ENCODE peak calls at places on chromosomes 16 and 17, in five cellular contexts. B is H9, Y is heart right ventricle, D is mesendoderm, A is GM12878. G is an unnamed sample.

GRCh38 chr17:30273373-30273772 is 18.4 kb downstream of the BLMH start:
- DNase-seq in D (no peak), B (no peak), Y (no peak), A (no peak), G (no peak)

GRCh38 chr17:15510361-15510760 is 42.9 kb upstream of the CDRT4 start:
- DNase-seq in D (no peak), A (no peak), Y (no peak), B (no peak), G (no peak)

GRCh38 chr16:85798283-85798776 is 1.0 kb downstream of the EMC8 start:
- DNase-seq in Y (no peak), D (peak), B (no peak), A (no peak), G (no peak)

GRCh38 chr16:12252616-12253015 is 276.1 kb downstream of the SNX29 start:
- DNase-seq in D (no peak), B (no peak), Y (no peak), A (no peak), G (no peak)

GRCh38 chr16:86505185-86505898 is 5.0 kb upstream of the FOXF1 start:
- DNase-seq in Y (no peak), A (no peak), D (no peak), B (peak), G (no peak)

GRCh38 chr17:72378414-72379395 is 257.9 kb downstream of the SOX9 start:
- DNase-seq in A (no peak), D (no peak), Y (no peak), B (no peak), G (no peak)

GRCh38 chr16:17304814-17305169 is 166.0 kb downstream of the XYLT1 start:
- DNase-seq in A (no peak), Y (no peak), D (no peak), B (no peak), G (no peak)

GRCh38 chr17:34025179-34025551 is 229.9 kb upstream of the CCL2 start:
- DNase-seq in D (no peak), B (no peak), A (no peak), Y (no peak), G (no peak)

GRCh38 chr16:77271532-77272426 is 72.6 kb downstream of the SYCE1L start:
- DNase-seq in A (no peak), B (no peak), D (peak), Y (no peak), G (no peak)

GRCh38 chr17:53032861-53033271 is 789.9 kb upstream of the KIF2B start:
- DNase-seq in B (peak), D (peak), Y (peak), A (no peak), G (no peak)

GRCh38 chr16:63461248-63461841 is 1425.1 kb upstream of the CDH8 start:
- DNase-seq in D (peak), A (no peak), Y (no peak), B (peak), G (no peak)

GRCh38 chr16:56647641-56648431 is 3.9 kb upstream of the MT1B start:
- DNase-seq in A (no peak), D (no peak), Y (no peak), B (peak), G (no peak)

GRCh38 chr17:14886200-14886739 is 378.9 kb downstream of the PMP22 start:
- DNase-seq in D (peak), A (no peak), Y (no peak), B (peak), G (no peak)

GRCh38 chr17:58692239-58693055 is at the start of gene RAD51C:
- DNase-seq in B (peak), Y (peak), A (peak), D (peak), G (peak)

GRCh38 chr16:88389621-88390160 is 6.9 kb downstream of the ZNF469 start:
- DNase-seq in A (no peak), B (no peak), D (no peak), Y (no peak), G (no peak)

GRCh38 chr17:66542967-66543525 is 240.6 kb downstream of the PRKCA start:
- DNase-seq in A (no peak), B (no peak), Y (no peak), D (no peak), G (no peak)

GRCh38 chr17:5516060-5516792 is 29.9 kb downstream of the MIS12 start:
- DNase-seq in Y (no peak), B (no peak), A (no peak), D (peak), G (no peak)

GRCh38 chr17:77959926-77960521 is 1.5 kb downstream of the TNRC6C start:
- DNase-seq in Y (peak), B (peak), A (no peak), D (peak), G (no peak)

GRCh38 chr17:33038740-33039139 is 47.1 kb downstream of the SPACA3 start:
- DNase-seq in B (peak), Y (peak), A (no peak), D (peak), G (no peak)

GRCh38 chr16:28186752-28187151 is 25.0 kb downstream of the XPO6 start:
- DNase-seq in B (no peak), A (no peak), D (no peak), Y (no peak), G (no peak)

GRCh38 chr16:3182608-3183444 is 5.2 kb upstream of the OR1F1 start:
- DNase-seq in A (no peak), B (peak), D (peak), Y (no peak), G (peak)

GRCh38 chr16:56372938-56373337 is 52.4 kb downstream of the AMFR start:
- DNase-seq in B (no peak), D (no peak), A (no peak), Y (no peak), G (no peak)

GRCh38 chr17:59565959-59566324 is 532 bp downstream of the DHX40 start:
- DNase-seq in D (peak), Y (peak), B (peak), A (no peak), G (peak)

GRCh38 chr17:8892338-8892690 is 24.8 kb upstream of the PIK3R6 start:
- DNase-seq in D (no peak), A (peak), B (no peak), Y (no peak), G (no peak)

GRCh38 chr16:52191533-52192134 is 355.3 kb downstream of the TOX3 start:
- DNase-seq in D (peak), B (peak), A (peak), Y (peak), G (peak)

GRCh38 chr17:36743130-36743529 is 141.7 kb downstream of the MRM1 start:
- DNase-seq in D (peak), A (no peak), Y (no peak), B (no peak), G (no peak)

GRCh38 chr17:80129006-80129565 is 17.8 kb downstream of the EIF4A3 start:
- DNase-seq in D (no peak), Y (no peak), A (no peak), B (no peak), G (no peak)

GRCh38 chr17:75487351-75488070 is 27.8 kb downstream of the CASKIN2 start:
- DNase-seq in D (peak), Y (no peak), A (no peak), B (no peak), G (no peak)

GRCh38 chr17:63066158-63066808 is 100.2 kb downstream of the TANC2 start:
- DNase-seq in A (no peak), B (no peak), Y (no peak), D (no peak), G (no peak)

GRCh38 chr16:50680907-50681885 is at the start of gene SNX20:
- DNase-seq in D (no peak), Y (no peak), A (peak), B (no peak), G (no peak)

GRCh38 chr17:40303706-40304450 is 5.1 kb upstream of the RARA start:
- DNase-seq in A (no peak), Y (no peak), B (no peak), D (no peak), G (no peak)

GRCh38 chr16:68091604-68092261 is 6.6 kb downstream of the NFATC3 start:
- DNase-seq in D (no peak), A (no peak), B (no peak), Y (no peak), G (no peak)

GRCh38 chr16:20611975-20612471 is 35.9 kb upstream of the ACSM2B start:
- DNase-seq in Y (peak), D (no peak), B (no peak), A (no peak), G (no peak)

GRCh38 chr16:81442220-81442908 is 2.2 kb upstream of the CMIP start:
- DNase-seq in B (no peak), Y (no peak), A (no peak), D (no peak), G (no peak)

GRCh38 chr17:51585514-51586104 is 325.3 kb downstream of the UTP18 start:
- DNase-seq in Y (no peak), D (peak), A (no peak), B (peak), G (no peak)

GRCh38 chr17:21278304-21279197 is 6.0 kb upstream of the MAP2K3 start:
- DNase-seq in A (no peak), D (no peak), Y (no peak), B (no peak), G (no peak)

GRCh38 chr17:38450699-38451029 is 22.4 kb downstream of the ARHGAP23 start:
- DNase-seq in B (no peak), D (no peak), A (no peak), Y (no peak), G (no peak)

GRCh38 chr17:38447502-38448095 is 19.3 kb downstream of the ARHGAP23 start:
- DNase-seq in D (no peak), B (no peak), Y (no peak), A (no peak), G (no peak)

GRCh38 chr17:38449364-38449763 is 21.1 kb downstream of the ARHGAP23 start:
- DNase-seq in A (no peak), B (peak), D (peak), Y (no peak), G (no peak)

GRCh38 chr17:38451030-38451839 is 23.0 kb downstream of the ARHGAP23 start:
- DNase-seq in A (no peak), Y (peak), D (peak), B (peak), G (no peak)

GRCh38 chr17:38448208-38448776 is 20.0 kb downstream of the ARHGAP23 start:
- DNase-seq in B (no peak), Y (no peak), A (no peak), D (no peak), G (no peak)
- H3K27ac ChIP-seq in B (no peak), Y (peak), A (no peak), D (no peak), G (peak)

GRCh38 chr17:50130778-50131317 is 888 bp upstream of the SAMD14 start:
- DNase-seq in Y (no peak), A (no peak), D (peak), B (peak), G (no peak)

GRCh38 chr17:50129946-50130777 is at the start of gene SAMD14:
- DNase-seq in A (no peak), B (no peak), Y (no peak), D (peak), G (no peak)

GRCh38 chr17:50127661-50128361 is 2.1 kb downstream of the SAMD14 start:
- DNase-seq in A (no peak), Y (no peak), D (peak), B (no peak), G (no peak)

GRCh38 chr17:50128441-50129302 is 1.3 kb downstream of the SAMD14 start:
- DNase-seq in D (peak), A (no peak), Y (no peak), B (peak), G (peak)

DNA sequence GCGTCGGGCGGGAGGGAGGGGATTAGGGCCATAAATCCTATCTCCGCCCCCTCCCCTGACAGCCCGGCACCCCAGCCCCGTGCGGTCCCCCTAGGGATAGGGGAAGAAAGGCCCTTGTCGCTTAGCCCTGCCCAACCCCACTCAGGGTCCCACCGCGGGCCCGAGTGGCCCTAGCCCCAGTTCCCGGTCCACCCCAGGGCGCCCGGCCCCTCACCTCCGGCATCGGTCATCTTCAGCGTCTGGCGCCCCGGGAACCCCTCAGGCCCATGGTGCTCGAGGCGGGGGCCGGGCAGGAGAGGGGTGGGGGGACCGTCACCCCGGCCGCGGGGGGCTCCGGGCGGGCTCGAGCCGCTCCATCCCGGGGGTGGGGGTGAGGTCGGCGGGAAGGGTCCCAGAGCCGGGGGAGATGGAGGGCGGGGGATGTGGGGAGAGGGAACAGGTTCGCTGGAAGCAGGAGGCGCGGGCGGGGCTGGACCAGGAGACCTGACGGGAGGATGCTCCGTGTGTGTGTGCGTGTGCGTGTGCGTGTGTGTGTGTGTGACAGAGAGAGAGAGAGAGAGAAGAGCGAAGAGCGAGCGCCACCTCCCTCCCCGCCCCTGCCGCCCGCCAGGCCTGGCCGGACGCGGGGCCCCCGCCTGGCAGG is 536 bp downstream of the SAMD14 start:
- DNase-seq in A (no peak), D (peak), Y (no peak), B (peak), G (peak)
- H3K27ac ChIP-seq in A (no peak), D (no peak), Y (no peak), B (no peak), G (no peak)

GRCh38 chr17:81682565-81683207 is 911 bp downstream of the ARL16 start:
- DNase-seq in D (no peak), Y (no peak), A (no peak), B (no peak), G (no peak)
- H3K27ac ChIP-seq in D (no peak), Y (peak), A (peak), B (no peak), G (no peak)

DNA sequence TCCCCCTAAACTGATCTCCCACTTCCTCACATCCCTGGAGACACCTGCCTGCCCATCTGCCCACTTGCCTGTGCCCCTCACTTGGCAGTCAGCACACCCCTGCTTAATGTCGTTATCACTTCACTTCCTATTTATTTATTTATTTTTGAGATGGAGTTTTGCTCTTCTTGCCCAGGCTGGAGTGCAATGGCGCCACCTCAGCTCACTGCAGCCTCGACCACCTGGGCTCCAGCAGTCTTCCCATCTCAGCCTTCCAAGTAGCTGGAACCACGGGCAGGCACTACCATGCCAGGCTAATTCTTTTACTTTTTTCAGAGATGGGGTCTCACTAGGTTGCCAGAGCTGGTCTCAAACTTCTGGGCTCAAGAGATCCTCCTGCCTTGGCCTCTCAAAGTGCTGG is 23.5 kb upstream of the PHOSPHO1 start:
- DNase-seq in A (no peak), Y (no peak), B (peak), D (no peak), G (no peak)
- H3K27ac ChIP-seq in A (no peak), Y (no peak), B (no peak), D (no peak), G (no peak)

GRCh38 chr17:55584861-55585260 is 73.6 kb upstream of the SMIM36 start:
- DNase-seq in A (no peak), B (no peak), D (no peak), Y (no peak), G (no peak)
- H3K27ac ChIP-seq in A (no peak), B (no peak), D (no peak), Y (no peak), G (no peak)

GRCh38 chr16:589658-590159 is at the start of gene RAB40C:
- DNase-seq in D (peak), B (peak), Y (peak), A (peak), G (peak)
- H3K27ac ChIP-seq in D (peak), B (peak), Y (peak), A (peak), G (peak)

GRCh38 chr17:3695723-3696411 is at the start of gene P2RX5:
- DNase-seq in B (peak), A (no peak), D (peak), Y (no peak), G (no peak)
- H3K27ac ChIP-seq in B (no peak), A (peak), D (no peak), Y (peak), G (peak)

DNA sequence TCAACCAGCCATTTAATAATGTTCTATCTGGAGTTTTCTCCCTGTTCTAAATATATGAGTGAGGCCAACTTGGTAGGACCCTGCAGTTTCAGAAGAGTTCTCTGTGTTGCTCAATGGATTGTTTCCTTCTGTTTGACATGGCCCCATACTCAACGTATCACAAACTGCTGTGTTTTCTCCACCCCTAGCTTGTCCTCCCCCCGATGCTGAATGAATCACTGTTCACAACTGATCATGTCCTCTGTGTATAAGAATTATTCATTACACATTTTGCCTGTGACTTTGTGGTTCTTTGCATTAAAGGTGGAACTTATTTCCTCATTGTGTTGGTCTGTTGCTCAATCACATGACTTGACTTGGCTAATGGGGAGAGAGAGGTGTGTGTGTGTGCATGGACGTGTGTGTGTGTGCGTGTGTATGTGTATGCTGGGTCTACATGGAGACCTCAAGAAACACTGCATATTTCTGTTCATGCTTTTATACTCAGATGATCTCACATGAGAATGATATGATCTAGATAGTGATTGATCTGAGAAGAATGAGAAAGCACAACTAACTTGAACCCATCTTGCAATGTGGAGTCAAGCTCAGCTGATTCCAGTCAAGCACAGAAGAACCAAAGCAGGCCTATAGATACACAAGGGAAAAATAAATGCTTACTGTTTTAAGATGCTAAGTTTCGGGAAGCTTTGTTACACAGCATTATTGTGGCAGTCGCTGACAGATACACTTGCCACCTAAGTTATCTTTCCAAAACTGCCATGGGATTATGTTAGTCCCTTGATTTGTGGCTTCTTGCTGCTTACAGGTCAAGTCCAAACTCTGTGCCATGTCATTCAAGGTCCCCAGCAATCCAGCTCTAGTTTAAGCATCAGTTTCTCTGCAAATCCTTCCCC is 167.8 kb upstream of the ZFHX3 start:
- DNase-seq in B (no peak), Y (no peak), A (no peak), D (no peak), G (no peak)
- H3K27ac ChIP-seq in B (no peak), Y (peak), A (no peak), D (no peak), G (no peak)